ENCODE peak calls at places on chromosomes 6 and 20, in six cellular contexts. L is H1, Z is mesenchymal stem cell, A is neuronal stem cell, S is IMR-90, W is trophoblast cell. P is an unnamed sample.

GRCh38 chr6:30962716-30963115 is 20.8 kb upstream of the MUC21 start:
- DNase-seq in L (no peak), Z (no peak), A (no peak), S (no peak), W (no peak), P (no peak)

GRCh38 chr6:52546192-52546591 is 30.7 kb downstream of the TRAM2 start:
- DNase-seq in L (no peak), Z (no peak), A (no peak), S (no peak), W (no peak), P (no peak)

GRCh38 chr6:89067796-89068195 is 12.8 kb upstream of the PNRC1 start:
- DNase-seq in L (no peak), Z (no peak), A (no peak), S (no peak), W (no peak), P (no peak)

GRCh38 chr6:37049990-37050853 is 44.8 kb downstream of the FGD2 start:
- DNase-seq in L (no peak), Z (no peak), A (no peak), S (no peak), W (peak; percentile 10), P (no peak)

GRCh38 chr6:1554881-1555569 is 54.7 kb upstream of the FOXC1 start:
- DNase-seq in L (no peak), Z (no peak), A (no peak), S (peak; percentile 32), W (no peak), P (no peak)

GRCh38 chr6:95923518-95923917 is 92.3 kb upstream of the FUT9 start:
- DNase-seq in L (no peak), Z (no peak), A (no peak), S (no peak), W (no peak), P (peak; percentile 44)

GRCh38 chr6:13011612-13012146 is 295.1 kb downstream of the PHACTR1 start:
- DNase-seq in L (no peak), Z (no peak), A (no peak), S (no peak), W (no peak), P (no peak)

GRCh38 chr20:25040438-25040831 is 17.5 kb downstream of the ACSS1 start:
- DNase-seq in L (no peak), Z (no peak), A (no peak), S (peak; percentile 78), W (no peak), P (no peak)

GRCh38 chr6:89840538-89840937 is 10.9 kb downstream of the CASP8AP2 start:
- DNase-seq in L (no peak), Z (no peak), A (no peak), S (peak; percentile 41), W (no peak), P (no peak)

GRCh38 chr6:111157412-111157811 is 70.1 kb downstream of the SLC16A10 start:
- DNase-seq in L (no peak), Z (no peak), A (no peak), S (no peak), W (no peak), P (no peak)

GRCh38 chr6:136403166-136403980 is 113.7 kb upstream of the BCLAF1 start:
- DNase-seq in L (no peak), Z (peak; percentile 91), A (no peak), S (peak; percentile 97), W (peak; percentile 95), P (no peak)

GRCh38 chr20:37230200-37230599 is 31.4 kb downstream of the GHRH start:
- DNase-seq in L (no peak), Z (no peak), A (no peak), S (no peak), W (no peak), P (no peak)

GRCh38 chr6:21348462-21349195 is 244.9 kb upstream of the SOX4 start:
- DNase-seq in L (no peak), Z (peak; percentile 86), A (no peak), S (peak; percentile 61), W (no peak), P (peak; percentile 83)

GRCh38 chr6:133187657-133188453 is 53.3 kb upstream of the EYA4 start:
- DNase-seq in L (no peak), Z (peak; percentile 10), A (no peak), S (peak; percentile 85), W (no peak), P (no peak)

GRCh38 chr6:39254999-39255535 is 25.8 kb upstream of the KCNK5 start:
- DNase-seq in L (no peak), Z (no peak), A (no peak), S (no peak), W (no peak), P (no peak)

GRCh38 chr20:25544760-25545159 is 40.6 kb downstream of the NINL start:
- DNase-seq in L (no peak), Z (no peak), A (no peak), S (no peak), W (no peak), P (peak; percentile 64)

GRCh38 chr6:116456927-116457326 is 4.2 kb upstream of the CALHM6 start:
- DNase-seq in L (no peak), Z (no peak), A (no peak), S (no peak), W (no peak), P (no peak)

GRCh38 chr6:133788556-133788955 is 100.4 kb upstream of the TCF21 start:
- DNase-seq in L (no peak), Z (no peak), A (no peak), S (no peak), W (no peak), P (no peak)

GRCh38 chr6:141394125-141394536 is 738.6 kb upstream of the GJE1 start:
- DNase-seq in L (no peak), Z (no peak), A (no peak), S (no peak), W (no peak), P (no peak)

GRCh38 chr6:141395443-141396008 is 737.2 kb upstream of the GJE1 start:
- DNase-seq in L (no peak), Z (no peak), A (no peak), S (no peak), W (no peak), P (no peak)

GRCh38 chr6:141388666-141389065 is 744.1 kb upstream of the GJE1 start:
- DNase-seq in L (peak; percentile 64), Z (no peak), A (no peak), S (no peak), W (no peak), P (peak; percentile 14)

GRCh38 chr6:141394565-141395051 is 738.1 kb upstream of the GJE1 start:
- DNase-seq in L (no peak), Z (no peak), A (no peak), S (no peak), W (no peak), P (no peak)

GRCh38 chr6:141393405-141394124 is 739.2 kb upstream of the GJE1 start:
- DNase-seq in L (no peak), Z (no peak), A (no peak), S (no peak), W (no peak), P (no peak)
- H2BK120ac ChIP-seq in L (no peak overlapping the region), Z (no peak overlapping the region), A (no peak overlapping the region), S (peak overlapping the region; percentile 32), W (no peak overlapping the region), P (no peak overlapping the region)

GRCh38 chr6:127365874-127366273 is 22.5 kb upstream of the ECHDC1 start:
- DNase-seq in L (no peak), Z (no peak), A (no peak), S (no peak), W (no peak), P (no peak)
- H3K4me3 ChIP-seq in L (no peak overlapping the region), Z (no peak overlapping the region), A (no peak overlapping the region), S (no peak overlapping the region), W (no peak overlapping the region), P (no peak overlapping the region)

DNA sequence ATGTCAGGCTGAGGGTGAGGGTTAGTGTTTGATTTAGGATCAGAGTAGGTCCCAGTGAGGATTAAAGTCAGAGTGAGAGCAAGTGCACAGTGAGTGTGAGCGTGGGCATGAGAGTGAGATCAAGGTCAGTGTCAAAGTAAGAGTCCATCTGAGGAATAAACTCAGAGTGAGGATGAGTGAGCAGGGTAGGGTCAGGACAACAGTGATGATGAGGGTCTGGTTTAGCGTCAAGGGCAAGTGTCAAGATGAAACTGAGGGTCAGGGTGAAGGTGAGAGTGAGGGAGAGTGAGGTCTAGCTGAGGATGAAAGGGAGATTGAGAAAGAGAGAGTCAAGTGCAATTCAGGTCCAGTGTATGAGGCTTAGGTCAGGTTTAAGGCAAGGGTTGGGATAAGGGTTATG is 7.7 kb upstream of the ZNF343 start:
- DNase-seq in L (no peak), Z (no peak), A (no peak), S (no peak), W (no peak), P (no peak)
- H4K8ac ChIP-seq in L (no peak overlapping the region), Z (no peak overlapping the region), A (no peak overlapping the region), S (no peak overlapping the region), W (no peak overlapping the region), P (no peak overlapping the region)

GRCh38 chr20:4263011-4263410 is 247.7 kb upstream of the RNF24 start:
- DNase-seq in L (no peak), Z (no peak), A (no peak), S (no peak), W (no peak), P (no peak)

GRCh38 chr20:4267242-4267641 is 251.9 kb upstream of the RNF24 start:
- DNase-seq in L (no peak), Z (no peak), A (no peak), S (no peak), W (no peak), P (no peak)

GRCh38 chr20:4261333-4262284 is 246.3 kb upstream of the RNF24 start:
- DNase-seq in L (no peak), Z (peak; percentile 5), A (no peak), S (peak; percentile 56), W (no peak), P (no peak)

DNA sequence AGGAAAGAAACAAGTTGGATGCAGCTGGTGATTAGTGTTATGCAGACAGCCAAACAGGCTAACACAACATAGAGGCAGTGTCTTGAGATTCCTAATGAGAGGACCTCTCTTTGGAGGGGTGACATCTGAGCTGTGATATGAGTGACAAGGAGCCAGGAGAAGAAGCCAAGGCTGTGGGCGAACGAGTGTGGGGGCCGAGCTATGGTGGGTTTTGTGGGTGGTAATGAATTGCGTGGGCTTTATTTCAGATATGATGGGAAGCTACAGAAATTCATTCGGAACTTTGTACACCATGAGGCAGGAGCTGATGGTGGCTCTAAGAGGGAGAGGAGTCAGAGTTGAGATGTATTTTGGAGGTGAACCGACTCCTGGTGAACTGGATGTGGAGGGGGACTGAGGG is 250.8 kb upstream of the RNF24 start:
- DNase-seq in L (no peak), Z (no peak), A (no peak), S (no peak), W (no peak), P (no peak)
- H2BK120ac ChIP-seq in L (no peak overlapping the region), Z (no peak overlapping the region), A (no peak overlapping the region), S (no peak overlapping the region), W (no peak overlapping the region), P (no peak overlapping the region)

DNA sequence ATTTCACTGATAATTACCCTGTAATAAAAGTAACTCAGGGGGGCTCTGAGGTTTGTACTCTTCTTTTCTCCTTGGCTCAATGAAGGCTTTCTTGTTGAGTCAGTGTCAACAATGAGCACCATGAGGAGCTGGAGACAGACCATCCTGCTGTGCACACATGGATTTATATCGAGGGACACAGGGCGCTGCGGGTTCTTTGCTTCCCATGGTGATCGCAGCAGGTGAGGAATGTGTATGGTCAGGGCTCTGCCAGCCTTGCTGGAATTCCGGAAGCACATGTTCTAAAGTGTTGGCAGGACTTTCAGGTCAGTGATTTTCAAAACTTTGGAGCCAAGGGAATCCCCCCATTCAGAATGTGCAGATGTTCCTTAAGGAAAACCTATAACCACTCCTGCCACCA is 27.1 kb downstream of the SMOC2 start:
- DNase-seq in L (no peak), Z (no peak), A (no peak), S (no peak), W (no peak), P (no peak)
- H3K4me3 ChIP-seq in L (no peak overlapping the region), Z (no peak overlapping the region), A (no peak overlapping the region), S (no peak overlapping the region), W (no peak overlapping the region), P (no peak overlapping the region)

P was measured in mesendoderm.